ENCODE peak calls at places on chromosome 4, in eight cellular contexts. One of them, this sample, is unnamed.

GRCh38 chr4:109947457-109947856 is 34.8 kb downstream of the EGF start:
- DNase-seq in HL-60: no peak
- DNase-seq in cardiac muscle cell: no peak
- DNase-seq in spleen: no peak
- DNase-seq in stomach: no peak
- DNase-seq in HFF-Myc: no peak
- DNase-seq in cardiac fibroblast: peak
- DNase-seq in IMR-90: peak
- DNase-seq in this sample: peak

GRCh38 chr4:153117554-153117953 is 86.7 kb upstream of the TRIM2 start:
- DNase-seq in HL-60: no peak
- DNase-seq in cardiac muscle cell: no peak
- DNase-seq in spleen: no peak
- DNase-seq in stomach: no peak
- DNase-seq in HFF-Myc: no peak
- DNase-seq in cardiac fibroblast: no peak
- DNase-seq in IMR-90: no peak
- DNase-seq in this sample: no peak

GRCh38 chr4:113169368-113169767 is 119.9 kb downstream of the ANK2 start:
- DNase-seq in HL-60: no peak
- DNase-seq in cardiac muscle cell: no peak
- DNase-seq in spleen: no peak
- DNase-seq in stomach: no peak
- DNase-seq in HFF-Myc: no peak
- DNase-seq in cardiac fibroblast: no peak
- DNase-seq in IMR-90: no peak
- DNase-seq in this sample: no peak

GRCh38 chr4:38621004-38621684 is 42.9 kb upstream of the KLF3 start:
- DNase-seq in HL-60: peak
- DNase-seq in cardiac muscle cell: peak
- DNase-seq in spleen: no peak
- DNase-seq in stomach: peak
- DNase-seq in HFF-Myc: no peak
- DNase-seq in cardiac fibroblast: peak
- DNase-seq in IMR-90: peak
- DNase-seq in this sample: peak

GRCh38 chr4:181690498-181690897 is 552.7 kb upstream of the TENM3 start:
- DNase-seq in HL-60: no peak
- DNase-seq in cardiac muscle cell: no peak
- DNase-seq in spleen: no peak
- DNase-seq in stomach: no peak
- DNase-seq in HFF-Myc: no peak
- DNase-seq in cardiac fibroblast: no peak
- DNase-seq in IMR-90: no peak
- DNase-seq in this sample: no peak

GRCh38 chr4:47101453-47101852 is 70.1 kb downstream of the GABRB1 start:
- DNase-seq in HL-60: no peak
- DNase-seq in cardiac muscle cell: no peak
- DNase-seq in spleen: no peak
- DNase-seq in stomach: no peak
- DNase-seq in HFF-Myc: no peak
- DNase-seq in cardiac fibroblast: peak
- DNase-seq in IMR-90: peak
- DNase-seq in this sample: no peak

GRCh38 chr4:108940086-108941033 is 177.5 kb upstream of the ETNPPL start:
- DNase-seq in HL-60: no peak
- DNase-seq in cardiac muscle cell: no peak
- DNase-seq in spleen: no peak
- DNase-seq in stomach: no peak
- DNase-seq in HFF-Myc: no peak
- DNase-seq in cardiac fibroblast: no peak
- DNase-seq in IMR-90: peak
- DNase-seq in this sample: peak

GRCh38 chr4:107712236-107712635 is 7.8 kb downstream of the PAPSS1 start:
- DNase-seq in HL-60: no peak
- DNase-seq in cardiac muscle cell: no peak
- DNase-seq in spleen: no peak
- DNase-seq in stomach: no peak
- DNase-seq in HFF-Myc: no peak
- DNase-seq in cardiac fibroblast: no peak
- DNase-seq in IMR-90: no peak
- DNase-seq in this sample: no peak

GRCh38 chr4:120454788-120455187 is 388.1 kb upstream of the MAD2L1 start:
- DNase-seq in HL-60: no peak
- DNase-seq in cardiac muscle cell: no peak
- DNase-seq in spleen: no peak
- DNase-seq in stomach: no peak
- DNase-seq in HFF-Myc: no peak
- DNase-seq in cardiac fibroblast: no peak
- DNase-seq in IMR-90: no peak
- DNase-seq in this sample: no peak

GRCh38 chr4:101066586-101066985 is 280.7 kb downstream of the PPP3CA start:
- DNase-seq in HL-60: peak
- DNase-seq in cardiac muscle cell: no peak
- DNase-seq in spleen: no peak
- DNase-seq in stomach: no peak
- DNase-seq in HFF-Myc: no peak
- DNase-seq in cardiac fibroblast: no peak
- DNase-seq in IMR-90: no peak
- DNase-seq in this sample: no peak

GRCh38 chr4:102345795-102346100 is 466 bp upstream of the SLC39A8 start:
- DNase-seq in HL-60: no peak
- DNase-seq in cardiac muscle cell: no peak
- DNase-seq in spleen: no peak
- DNase-seq in stomach: no peak
- DNase-seq in HFF-Myc: no peak
- DNase-seq in cardiac fibroblast: no peak
- DNase-seq in IMR-90: no peak
- DNase-seq in this sample: no peak

GRCh38 chr4:188372051-188372450 is 232.8 kb downstream of the TRIML1 start:
- DNase-seq in HL-60: no peak
- DNase-seq in cardiac muscle cell: no peak
- DNase-seq in spleen: no peak
- DNase-seq in stomach: no peak
- DNase-seq in HFF-Myc: peak
- DNase-seq in cardiac fibroblast: peak
- DNase-seq in IMR-90: peak
- DNase-seq in this sample: peak

GRCh38 chr4:140103676-140104075 is 50.3 kb downstream of the MAML3 start:
- DNase-seq in HL-60: peak
- DNase-seq in cardiac muscle cell: peak
- DNase-seq in spleen: no peak
- DNase-seq in stomach: no peak
- DNase-seq in HFF-Myc: no peak
- DNase-seq in cardiac fibroblast: peak
- DNase-seq in IMR-90: peak
- DNase-seq in this sample: peak

GRCh38 chr4:188701952-188702351 is 562.7 kb downstream of the TRIML1 start:
- DNase-seq in HL-60: no peak
- DNase-seq in cardiac muscle cell: no peak
- DNase-seq in spleen: no peak
- DNase-seq in stomach: no peak
- DNase-seq in HFF-Myc: no peak
- DNase-seq in cardiac fibroblast: no peak
- DNase-seq in IMR-90: no peak
- DNase-seq in this sample: no peak

GRCh38 chr4:145531193-145531592 is 49.5 kb downstream of the SMAD1 start:
- DNase-seq in HL-60: no peak
- DNase-seq in cardiac muscle cell: no peak
- DNase-seq in spleen: no peak
- DNase-seq in stomach: no peak
- DNase-seq in HFF-Myc: no peak
- DNase-seq in cardiac fibroblast: no peak
- DNase-seq in IMR-90: no peak
- DNase-seq in this sample: no peak

GRCh38 chr4:53490161-53490915 is 100.9 kb downstream of the LNX1 start:
- DNase-seq in HL-60: no peak
- DNase-seq in cardiac muscle cell: peak
- DNase-seq in spleen: no peak
- DNase-seq in stomach: no peak
- DNase-seq in HFF-Myc: peak
- DNase-seq in cardiac fibroblast: peak
- DNase-seq in IMR-90: peak
- DNase-seq in this sample: no peak

GRCh38 chr4:76003015-76003414 is 4.3 kb downstream of the CXCL9 start:
- DNase-seq in HL-60: peak
- DNase-seq in cardiac muscle cell: no peak
- DNase-seq in spleen: no peak
- DNase-seq in stomach: no peak
- DNase-seq in HFF-Myc: no peak
- DNase-seq in cardiac fibroblast: no peak
- DNase-seq in IMR-90: no peak
- DNase-seq in this sample: no peak

GRCh38 chr4:115664285-115664684 is 550.9 kb upstream of the NDST4 start:
- DNase-seq in HL-60: no peak
- DNase-seq in cardiac muscle cell: no peak
- DNase-seq in spleen: no peak
- DNase-seq in stomach: no peak
- DNase-seq in HFF-Myc: no peak
- DNase-seq in cardiac fibroblast: no peak
- DNase-seq in IMR-90: no peak
- DNase-seq in this sample: no peak

GRCh38 chr4:152674359-152674758 is 5.4 kb downstream of the TMEM154 start:
- DNase-seq in HL-60: no peak
- DNase-seq in cardiac muscle cell: no peak
- DNase-seq in spleen: no peak
- DNase-seq in stomach: no peak
- DNase-seq in HFF-Myc: no peak
- DNase-seq in cardiac fibroblast: no peak
- DNase-seq in IMR-90: no peak
- DNase-seq in this sample: no peak

GRCh38 chr4:24471623-24472510 is 112.5 kb downstream of the DHX15 start:
- DNase-seq in HL-60: no peak
- DNase-seq in cardiac muscle cell: peak
- DNase-seq in spleen: no peak
- DNase-seq in stomach: no peak
- DNase-seq in HFF-Myc: no peak
- DNase-seq in cardiac fibroblast: peak
- DNase-seq in IMR-90: no peak
- DNase-seq in this sample: peak

GRCh38 chr4:151661873-151662272 is 98.9 kb downstream of the GATB start:
- DNase-seq in HL-60: no peak
- DNase-seq in cardiac muscle cell: no peak
- DNase-seq in spleen: no peak
- DNase-seq in stomach: no peak
- DNase-seq in HFF-Myc: no peak
- DNase-seq in cardiac fibroblast: no peak
- DNase-seq in IMR-90: no peak
- DNase-seq in this sample: no peak
- TF ChIP-seq CTCF in HL-60: no peak
- TF ChIP-seq CTCF in cardiac muscle cell: no peak
- TF ChIP-seq CTCF in spleen: no peak
- TF ChIP-seq CTCF in stomach: no peak
- TF ChIP-seq CTCF in HFF-Myc: no peak
- TF ChIP-seq CTCF in cardiac fibroblast: no peak
- TF ChIP-seq CTCF in IMR-90: no peak
- TF ChIP-seq CTCF in this sample: no peak

DNA sequence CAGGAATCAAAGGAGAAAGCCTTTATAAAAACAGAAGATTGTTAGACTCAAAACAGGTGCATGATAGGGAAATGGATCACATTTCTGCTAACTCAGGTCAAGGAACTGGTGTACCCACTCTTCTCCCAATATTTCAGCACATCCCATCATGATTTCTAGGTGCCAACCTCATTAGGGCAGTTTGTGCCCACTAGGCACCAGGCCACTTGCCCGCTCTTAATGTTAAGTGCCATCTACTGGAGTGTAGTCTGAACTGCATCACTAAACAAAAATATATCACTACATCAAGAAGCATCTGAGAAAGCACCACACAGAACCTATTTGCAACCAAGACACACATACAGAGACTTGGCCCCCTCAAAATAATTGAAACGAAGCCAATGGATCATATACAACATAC is 140.4 kb upstream of the GRID2 start:
- DNase-seq in HL-60: no peak
- DNase-seq in cardiac muscle cell: peak
- DNase-seq in spleen: no peak
- DNase-seq in stomach: no peak
- DNase-seq in HFF-Myc: no peak
- DNase-seq in cardiac fibroblast: peak
- DNase-seq in IMR-90: peak
- DNase-seq in this sample: peak
- TF ChIP-seq CTCF in HL-60: peak
- TF ChIP-seq CTCF in cardiac muscle cell: peak
- TF ChIP-seq CTCF in spleen: no peak
- TF ChIP-seq CTCF in stomach: no peak
- TF ChIP-seq CTCF in HFF-Myc: peak
- TF ChIP-seq CTCF in cardiac fibroblast: peak
- TF ChIP-seq CTCF in IMR-90: peak
- TF ChIP-seq CTCF in this sample: peak

DNA sequence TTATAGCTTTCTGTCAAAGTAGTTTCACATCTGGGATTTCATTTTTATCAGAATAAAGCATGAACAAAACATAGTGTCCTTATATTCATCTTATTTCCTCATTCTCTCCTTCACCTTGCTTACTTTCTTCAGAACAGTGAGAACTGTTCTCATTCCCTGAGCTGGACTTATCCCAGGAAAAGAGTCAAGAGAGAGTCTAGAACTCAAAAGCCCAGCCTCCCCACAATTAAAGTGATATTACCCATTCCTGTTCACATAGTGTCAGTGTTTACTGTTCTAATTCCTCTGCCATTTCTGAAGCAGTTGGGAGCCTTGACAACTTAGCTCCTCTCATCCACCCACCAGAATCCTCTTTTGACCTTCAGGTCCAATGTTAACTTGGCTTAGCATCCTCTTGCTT is 42.9 kb downstream of the RASSF6 start:
- DNase-seq in HL-60: no peak
- DNase-seq in cardiac muscle cell: no peak
- DNase-seq in spleen: no peak
- DNase-seq in stomach: no peak
- DNase-seq in HFF-Myc: no peak
- DNase-seq in cardiac fibroblast: no peak
- DNase-seq in IMR-90: no peak
- DNase-seq in this sample: no peak
- TF ChIP-seq CTCF in HL-60: no peak
- TF ChIP-seq CTCF in cardiac muscle cell: no peak
- TF ChIP-seq CTCF in spleen: no peak
- TF ChIP-seq CTCF in stomach: no peak
- TF ChIP-seq CTCF in HFF-Myc: no peak
- TF ChIP-seq CTCF in cardiac fibroblast: no peak
- TF ChIP-seq CTCF in IMR-90: no peak
- TF ChIP-seq CTCF in this sample: no peak

DNA sequence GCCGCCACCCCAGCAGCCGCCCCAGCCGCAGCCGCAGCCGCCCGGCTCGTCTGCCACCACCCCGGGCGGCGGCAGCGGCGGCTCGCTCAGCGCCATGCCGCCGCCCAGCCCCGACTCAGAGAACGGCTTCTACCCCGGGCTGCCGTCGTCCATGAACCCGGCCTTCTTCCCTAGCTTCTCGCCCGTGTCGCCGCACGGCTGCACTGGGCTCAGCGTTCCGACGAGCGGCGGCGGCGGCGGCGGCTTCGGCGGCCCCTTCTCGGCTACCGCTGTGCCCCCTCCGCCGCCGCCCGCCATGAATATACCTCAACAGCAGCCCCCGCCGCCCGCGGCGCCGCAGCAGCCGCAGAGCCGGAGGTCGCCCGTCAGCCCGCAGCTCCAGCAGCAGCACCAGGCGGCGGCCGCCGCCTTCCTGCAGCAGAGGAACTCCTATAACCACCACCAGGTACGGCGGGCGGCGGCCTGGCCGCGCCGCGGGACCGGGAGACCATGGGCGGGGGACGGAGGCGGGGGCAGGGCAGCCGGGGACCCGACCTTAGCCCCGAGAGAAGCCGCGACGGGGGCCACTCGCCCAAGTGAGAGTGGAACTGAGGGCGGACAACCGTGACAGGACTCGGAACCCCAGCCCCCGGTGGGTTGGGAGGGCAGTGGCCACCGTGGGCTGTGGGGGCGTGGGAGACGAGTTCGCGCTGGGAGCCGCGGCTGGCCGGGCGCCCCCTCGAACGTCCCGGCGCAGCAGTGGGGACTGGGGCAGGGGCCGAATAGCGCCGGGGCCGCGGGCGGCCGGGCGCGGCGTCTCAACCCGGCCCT is 1.8 kb downstream of the CPEB2 start:
- DNase-seq in HL-60: peak
- DNase-seq in cardiac muscle cell: peak
- DNase-seq in spleen: peak
- DNase-seq in stomach: peak
- DNase-seq in HFF-Myc: no peak
- DNase-seq in cardiac fibroblast: no peak
- DNase-seq in IMR-90: no peak
- DNase-seq in this sample: peak
- TF ChIP-seq CTCF in HL-60: no peak
- TF ChIP-seq CTCF in cardiac muscle cell: no peak
- TF ChIP-seq CTCF in spleen: no peak
- TF ChIP-seq CTCF in stomach: no peak
- TF ChIP-seq CTCF in HFF-Myc: no peak
- TF ChIP-seq CTCF in cardiac fibroblast: no peak
- TF ChIP-seq CTCF in IMR-90: no peak
- TF ChIP-seq CTCF in this sample: no peak

This sample was measured in epithelial cell of esophagus.